ENCODE peak calls at places on chromosomes 4 and X, in six cellular contexts. K is osteocyte, P is skeletal muscle cell, T is posterior cingulate gyrus, N is fibroblast of lung, S is T1000. X is an unnamed sample.

GRCh38 chrX:63889001-63889400 is 104.0 kb upstream of the ARHGEF9 start:
- DNase-seq in K (no peak), P (peak; percentile 34), T (no peak), N (peak; percentile 42), S (no peak), X (no peak)

GRCh38 chr4:124713213-124713592 is 671 bp upstream of the ANKRD50 start:
- DNase-seq in K (peak; percentile 88), P (peak; percentile 31), T (peak; percentile 59), N (peak; percentile 82), S (peak; percentile 33), X (peak; percentile 30)

GRCh38 chr4:10074767-10075105 is 41.9 kb downstream of the WDR1 start:
- DNase-seq in K (no peak), P (no peak), T (peak; percentile 34), N (peak; percentile 67), S (no peak), X (peak; percentile 19)

GRCh38 chrX:134315893-134316292 is 78.9 kb downstream of the CCDC160 start:
- DNase-seq in K (no peak), P (no peak), T (no peak), N (no peak), S (no peak), X (no peak)

GRCh38 chr4:73721419-73721818 is 18.9 kb upstream of the CXCL8 start:
- DNase-seq in K (no peak), P (peak; percentile 85), T (no peak), N (peak; percentile 78), S (no peak), X (no peak)

GRCh38 chr4:87975466-87975865 is at the start of gene SPP1:
- DNase-seq in K (no peak), P (no peak), T (peak; percentile 60), N (peak; percentile 68), S (no peak), X (peak; percentile 20)

GRCh38 chr4:17770845-17771244 is 10.6 kb downstream of the FAM184B start:
- DNase-seq in K (no peak), P (no peak), T (no peak), N (peak; percentile 59), S (no peak), X (no peak)

GRCh38 chr4:8700576-8700975 is 108.0 kb downstream of the CPZ start:
- DNase-seq in K (peak; percentile 79), P (no peak), T (no peak), N (no peak), S (no peak), X (no peak)

GRCh38 chrX:154799554-154800348 is 5.5 kb downstream of the MPP1 start:
- DNase-seq in K (no peak), P (no peak), T (no peak), N (peak; percentile 28), S (no peak), X (no peak)

X was measured in GM10248.